ENCODE peak calls at places on chromosomes 6 and 20, in seven cellular contexts. A, P, E, Z, O, G and R are unnamed samples.

GRCh38 chr6:103800131-103800670 is 1059.5 kb downstream of the HACE1 start:
- DNase-seq in A (no peak), P (no peak), E (no peak), Z (no peak), O (no peak), G (no peak), R (peak)

GRCh38 chr6:149929422-149929821 is 6.5 kb upstream of the RAET1G start:
- DNase-seq in A (no peak), P (no peak), E (peak), Z (no peak), O (no peak), G (no peak), R (peak)

GRCh38 chr6:27867051-27867940 is 44.9 kb downstream of the OR2B2 start:
- DNase-seq in A (peak), P (peak), E (peak), Z (peak), O (no peak), G (peak), R (peak)

GRCh38 chr6:158008894-158009891 is 27.5 kb downstream of the SYNJ2 start:
- DNase-seq in A (peak), P (no peak), E (peak), Z (peak), O (no peak), G (peak), R (peak)

GRCh38 chr6:14713008-14713452 is 532.8 kb upstream of the JARID2 start:
- DNase-seq in A (peak), P (no peak), E (peak), Z (peak), O (no peak), G (no peak), R (peak)

GRCh38 chr20:48794360-48794759 is 33.4 kb downstream of the PREX1 start:
- DNase-seq in A (no peak), P (no peak), E (no peak), Z (no peak), O (no peak), G (no peak), R (peak)

GRCh38 chr20:3218307-3218988 is 9.2 kb downstream of the ITPA start:
- DNase-seq in A (no peak), P (peak), E (peak), Z (peak), O (peak), G (peak), R (peak)

GRCh38 chr20:9467995-9468394 is 46.4 kb upstream of the LAMP5 start:
- DNase-seq in A (no peak), P (no peak), E (no peak), Z (no peak), O (no peak), G (no peak), R (peak)